ENCODE peak calls at places on chromosomes 4 and X, in five cellular contexts. A is CD8-positive, alpha-beta memory T cell; B is uterus; E is AG04450; G is breast epithelium. Z is an unnamed sample.

GRCh38 chr4:1572521-1572920 is 111.6 kb downstream of the FAM53A start:
- DNase-seq in A (no peak), B (no peak), E (no peak), G (no peak), Z (no peak)

GRCh38 chr4:100356172-100356571 is 161.7 kb downstream of the EMCN start:
- DNase-seq in A (no peak), B (no peak), E (no peak), G (no peak), Z (no peak)

GRCh38 chr4:14410469-14410868 is 591.8 kb upstream of the CPEB2 start:
- DNase-seq in A (no peak), B (no peak), E (no peak), G (no peak), Z (no peak)

GRCh38 chr4:3879681-3880594 is 113.8 kb downstream of the ADRA2C start:
- DNase-seq in A (peak; percentile 54), B (no peak), E (no peak), G (no peak), Z (no peak)

GRCh38 chrX:72079607-72080006 is 52.1 kb downstream of the RTL5 start:
- DNase-seq in A (no peak), B (peak; percentile 46), E (no peak), G (no peak), Z (no peak)

GRCh38 chr4:27066591-27066990 is 205.9 kb downstream of the STIM2 start:
- DNase-seq in A (no peak), B (no peak), E (no peak), G (no peak), Z (no peak)

GRCh38 chrX:74420194-74421035 is 878 bp upstream of the SLC16A2 start:
- DNase-seq in A (peak; percentile 51), B (peak; percentile 78), E (peak; percentile 16), G (peak; percentile 57), Z (peak; percentile 35)

GRCh38 chrX:102085706-102086105 is 39.8 kb upstream of the TCEAL2 start:
- DNase-seq in A (no peak), B (no peak), E (no peak), G (no peak), Z (no peak)

GRCh38 chr4:126223784-126224407 is 909.1 kb downstream of the FAT4 start:
- DNase-seq in A (no peak), B (no peak), E (no peak), G (no peak), Z (no peak)

GRCh38 chr4:46258436-46258835 is 131.5 kb downstream of the GABRA2 start:
- DNase-seq in A (no peak), B (no peak), E (no peak), G (no peak), Z (no peak)

DNA sequence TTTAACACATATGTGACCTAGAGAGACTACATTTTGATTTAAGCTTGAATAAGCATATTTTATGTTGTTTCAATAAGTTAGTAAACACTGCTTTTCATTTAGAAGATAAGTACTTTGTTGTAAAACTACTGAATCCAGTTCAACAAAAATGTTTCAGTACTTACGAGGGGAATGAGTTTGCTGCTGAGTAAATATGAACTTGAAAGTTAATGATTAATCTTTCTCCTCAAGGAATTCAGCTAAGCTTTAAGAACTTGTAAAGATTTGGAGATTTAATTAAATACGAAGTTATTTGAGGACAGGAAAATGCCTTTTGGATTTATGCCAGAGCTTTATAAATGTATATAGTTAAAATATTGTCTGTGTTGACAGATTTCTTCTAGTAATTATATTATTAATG is 933.0 kb upstream of the LCORL start:
- DNase-seq in A (no peak), B (no peak), E (no peak), G (no peak), Z (no peak)
- H3K9me3 ChIP-seq in A (no peaks in the 10 kb centered on the region), B (no peaks in the 10 kb centered on the region), E (no peaks in the 10 kb centered on the region), G (no peaks in the 10 kb centered on the region), Z (no peaks in the 10 kb centered on the region)

GRCh38 chr4:5689065-5689464 is 19.3 kb downstream of the EVC2 start:
- DNase-seq in A (no peak), B (no peak), E (no peak), G (no peak), Z (no peak)
- H3K9me3 ChIP-seq in A (no peaks in the 10 kb centered on the region), B (no peaks in the 10 kb centered on the region), E (peaks cover 7% of the 10 kb centered on the region), G (no peaks in the 10 kb centered on the region), Z (no peaks in the 10 kb centered on the region)

GRCh38 chrX:49799828-49800227 is 29.3 kb upstream of the PAGE4 start:
- DNase-seq in A (no peak), B (no peak), E (no peak), G (no peak), Z (no peak)
- H3K9me3 ChIP-seq in A (no peaks in the 10 kb centered on the region), B (no peaks in the 10 kb centered on the region), E (no peaks in the 10 kb centered on the region), G (peaks cover 5% of the 10 kb centered on the region), Z (peaks cover 5% of the 10 kb centered on the region)

DNA sequence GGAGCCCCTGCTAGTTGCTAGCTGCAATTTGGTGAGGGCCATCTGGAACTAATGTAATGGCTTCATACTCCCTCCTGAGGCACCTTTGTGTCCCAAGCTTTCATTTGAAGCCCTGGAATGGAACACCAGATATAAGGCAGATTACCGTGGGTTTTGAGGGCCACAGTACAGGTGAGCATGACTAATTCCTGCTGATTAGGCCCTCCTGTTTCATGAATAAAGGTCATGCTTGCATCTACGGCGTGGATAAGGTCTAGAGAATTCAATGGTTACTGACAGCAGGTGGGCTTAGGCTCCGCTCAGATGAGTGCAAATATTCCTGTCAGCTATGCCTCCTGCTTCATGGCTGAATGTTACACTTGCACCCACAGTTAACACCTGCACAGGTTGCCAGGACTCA is 495.4 kb downstream of the NAP1L3 start:
- DNase-seq in A (no peak), B (no peak), E (no peak), G (no peak), Z (no peak)
- H3K9me3 ChIP-seq in A (no peaks in the 10 kb centered on the region), B (peaks cover 7% of the 10 kb centered on the region), E (peaks cover 17% of the 10 kb centered on the region), G (peaks cover 12% of the 10 kb centered on the region), Z (no peaks in the 10 kb centered on the region)

Z was measured in tibial nerve.